ENCODE peak calls at places on chromosomes 4 and X, in eight cellular contexts. F is Panc1, T is OCI-LY7, C is tibial nerve, M is suprapubic skin, G is pancreas, H is thyroid gland, E is neural progenitor cell. X is an unnamed sample.

GRCh38 chr4:11468901-11469300 is 40.2 kb upstream of the HS3ST1 start:
- DNase-seq in C (no peak), E (no peak), H (no peak), G (no peak), F (no peak), T (no peak), M (no peak), X (no peak)

GRCh38 chr4:1567808-1568581 is 116.1 kb downstream of the FAM53A start:
- DNase-seq in C (no peak), H (no peak), F (no peak), T (no peak), M (peak; percentile 57), G (no peak), E (peak; percentile 50), X (no peak)

GRCh38 chr4:53116959-53117358 is 248.9 kb downstream of the SCFD2 start:
- DNase-seq in T (no peak), F (no peak), H (no peak), C (peak; percentile 19), M (no peak), G (no peak), E (no peak), X (no peak)

GRCh38 chr4:48205092-48205491 is 64.5 kb downstream of the TEC start:
- DNase-seq in F (no peak), G (no peak), M (no peak), T (no peak), C (no peak), H (no peak), E (no peak), X (no peak)

GRCh38 chrX:11998944-11999343 is 139.3 kb upstream of the FRMPD4 start:
- DNase-seq in E (no peak), M (no peak), H (no peak), T (no peak), F (no peak), C (no peak), G (no peak), X (no peak)

GRCh38 chr4:146179784-146180405 is 4.4 kb downstream of the LSM6 start:
- DNase-seq in F (no peak), M (no peak), C (no peak), H (no peak), E (no peak), T (no peak), G (no peak), X (no peak)

GRCh38 chr4:80646061-80646460 is 310.5 kb downstream of the CFAP299 start:
- DNase-seq in H (no peak), E (no peak), M (no peak), T (no peak), C (no peak), F (no peak), G (no peak), X (no peak)

GRCh38 chrX:74422576-74423288 is 1.4 kb downstream of the SLC16A2 start:
- DNase-seq in G (peak; percentile 33), T (no peak), C (no peak), E (peak; percentile 78), F (no peak), M (peak; percentile 73), H (peak; percentile 54), X (no peak)

GRCh38 chr4:148415500-148415899 is 26.7 kb downstream of the NR3C2 start:
- DNase-seq in H (no peak), C (no peak), G (no peak), E (peak; percentile 25), F (no peak), M (no peak), T (peak; percentile 12), X (no peak)

GRCh38 chrX:150365051-150365952 is 2.2 kb downstream of the MAMLD1 start:
- DNase-seq in G (peak; percentile 58), E (peak; percentile 85), M (no peak), F (no peak), H (peak; percentile 68), T (no peak), C (peak; percentile 54), X (peak; percentile 53)

GRCh38 chr4:78644744-78645330 is 93.3 kb downstream of the ANXA3 start:
- DNase-seq in T (peak; percentile 65), C (peak; percentile 75), F (peak; percentile 27), E (peak; percentile 52), G (peak; percentile 27), H (peak; percentile 74), M (no peak), X (peak; percentile 3)

GRCh38 chrX:105191878-105192277 is 28.6 kb downstream of the TEX13A start:
- DNase-seq in F (peak; percentile 1), E (peak; percentile 63), M (no peak), T (peak; percentile 3), G (no peak), C (no peak), H (no peak), X (no peak)

GRCh38 chr4:151644625-151645024 is 116.2 kb downstream of the GATB start:
- DNase-seq in F (no peak), G (no peak), E (peak; percentile 83), H (peak; percentile 8), T (peak; percentile 34), M (no peak), C (no peak), X (no peak)

GRCh38 chr4:159201168-159201567 is 98.3 kb downstream of the RAPGEF2 start:
- DNase-seq in G (no peak), F (no peak), H (peak; percentile 9), T (no peak), E (no peak), C (no peak), M (no peak), X (no peak)

GRCh38 chrX:20252392-20253231 is 14.1 kb downstream of the RPS6KA3 start:
- DNase-seq in C (peak; percentile 36), E (peak; percentile 33), M (peak; percentile 59), F (no peak), G (peak; percentile 26), H (peak; percentile 40), T (peak; percentile 52), X (peak; percentile 72)

GRCh38 chrX:48573690-48574269 is 504 bp upstream of the RBM3 start:
- DNase-seq in F (no peak), H (peak; percentile 8), T (no peak), C (peak; percentile 15), E (no peak), M (peak; percentile 71), G (peak; percentile 7), X (no peak)

GRCh38 chr4:121669163-121669550 is 27.6 kb downstream of the ANXA5 start:
- DNase-seq in H (no peak), G (no peak), M (no peak), E (no peak), F (no peak), T (no peak), C (no peak), X (no peak)
- H3K36me3 ChIP-seq in H (peaks cover 44% of the 10 kb centered on the region), G (peaks cover 6% of the 10 kb centered on the region), M (peaks cover 71% of the 10 kb centered on the region), E (no peaks in the 10 kb centered on the region), F (peaks cover 44% of the 10 kb centered on the region), T (peaks cover 5% of the 10 kb centered on the region), C (peaks cover 3% of the 10 kb centered on the region), X (peaks cover 14% of the 10 kb centered on the region)

GRCh38 chrX:130080791-130081367 is 29.4 kb downstream of the ELF4 start:
- DNase-seq in G (no peak), E (no peak), M (no peak), H (no peak), T (no peak), F (no peak), C (no peak), X (no peak)

GRCh38 chrX:130082244-130083106 is 27.8 kb downstream of the ELF4 start:
- DNase-seq in C (no peak), E (no peak), F (no peak), H (no peak), G (no peak), M (peak; percentile 75), T (peak; percentile 67), X (peak; percentile 50)

GRCh38 chrX:130079824-130080406 is 30.4 kb downstream of the ELF4 start:
- DNase-seq in H (peak; percentile 54), E (peak; percentile 76), F (peak; percentile 54), T (peak; percentile 65), M (no peak), C (peak; percentile 56), G (peak; percentile 25), X (peak; percentile 44)

GRCh38 chrX:130083107-130083490 is 27.2 kb downstream of the ELF4 start:
- DNase-seq in T (no peak), F (no peak), G (no peak), H (no peak), M (no peak), C (no peak), E (peak; percentile 14), X (no peak)

DNA sequence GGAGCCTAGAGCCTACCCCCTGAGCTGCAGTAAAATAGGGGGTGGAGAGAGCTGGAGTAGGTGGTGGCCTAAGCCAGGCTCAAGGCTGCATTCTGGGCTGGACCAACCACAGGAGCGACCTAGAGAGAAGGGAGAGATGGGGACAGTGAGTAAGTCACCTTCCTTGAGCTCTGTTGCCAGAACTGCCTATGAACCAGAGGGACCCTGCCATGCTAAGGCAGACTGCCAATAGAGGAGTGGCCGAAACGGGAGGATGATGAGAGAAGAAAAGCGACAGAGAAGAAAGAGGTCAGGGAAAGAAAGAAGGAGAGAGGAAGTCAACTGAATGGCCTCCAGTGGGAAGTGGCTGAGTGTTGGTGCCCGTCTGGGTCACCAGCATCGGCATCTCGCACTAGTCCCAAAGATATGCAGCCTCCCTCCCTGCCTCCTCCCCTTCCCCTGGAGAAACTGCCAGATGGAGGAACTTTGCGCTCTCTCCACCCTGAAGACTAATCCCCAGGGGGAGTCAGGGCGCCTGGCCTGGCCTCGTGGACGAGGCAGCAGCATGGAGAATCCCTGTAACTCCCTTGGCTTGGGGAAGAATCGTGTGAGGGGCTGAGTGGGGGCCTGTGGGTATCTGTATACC is 28.8 kb downstream of the ELF4 start:
- DNase-seq in H (no peak), G (no peak), T (no peak), M (no peak), E (no peak), C (no peak), F (no peak), X (no peak)
- H3K4me1 ChIP-seq in H (peaks cover 11% of the 10 kb centered on the region), G (no peaks in the 10 kb centered on the region), T (peaks cover 53% of the 10 kb centered on the region), M (peaks cover 45% of the 10 kb centered on the region), E (no peaks in the 10 kb centered on the region), C (peaks cover 5% of the 10 kb centered on the region), F (peaks cover 42% of the 10 kb centered on the region), X (peaks cover 36% of the 10 kb centered on the region)

DNA sequence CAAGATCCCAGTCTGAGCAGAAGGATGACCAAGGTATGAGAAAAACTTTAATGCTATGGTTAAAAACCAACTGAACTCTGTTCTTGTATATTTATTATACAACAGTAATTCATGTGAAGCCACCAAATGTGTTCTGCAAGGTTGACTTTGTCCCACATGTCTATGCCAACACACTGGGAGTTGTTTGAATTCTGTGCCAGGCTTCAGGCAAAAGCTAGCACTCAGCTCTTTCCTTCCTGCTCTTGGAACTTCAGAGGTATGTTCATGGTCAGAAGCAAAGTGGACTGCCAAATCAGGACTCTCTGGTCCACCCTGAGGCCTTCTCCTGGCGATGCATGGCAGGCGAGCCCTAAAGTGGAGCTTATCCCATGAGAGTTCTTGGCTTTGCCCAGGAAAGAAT is 205.6 kb upstream of the AR start:
- DNase-seq in G (no peak), C (no peak), E (no peak), F (no peak), T (no peak), M (no peak), H (no peak), X (no peak)
- H3K9me3 ChIP-seq in G (no peaks in the 10 kb centered on the region), C (no peaks in the 10 kb centered on the region), E (peaks cover under 1% of the 10 kb centered on the region), F (no peaks in the 10 kb centered on the region), T (no peaks in the 10 kb centered on the region), M (no peaks in the 10 kb centered on the region), H (no peaks in the 10 kb centered on the region), X (no peaks in the 10 kb centered on the region)

DNA sequence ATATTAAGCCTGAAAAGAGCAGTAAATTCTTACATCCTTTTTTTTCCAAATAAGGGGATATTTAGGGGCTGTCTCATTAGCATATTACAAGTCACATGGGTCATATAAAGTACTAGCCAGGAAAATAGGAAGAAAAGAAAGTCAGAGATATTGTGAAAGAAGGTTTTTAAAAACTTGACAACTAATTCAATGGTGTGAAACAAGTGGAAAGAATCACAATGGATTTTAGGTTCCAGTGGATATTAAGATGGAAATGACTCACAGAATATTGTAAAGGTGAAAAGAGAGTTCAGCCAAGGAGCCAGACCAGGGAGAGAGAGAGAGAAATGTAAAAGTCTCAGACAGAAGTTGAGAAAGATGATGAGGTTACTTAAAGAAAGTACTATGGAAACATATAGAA is 297.2 kb downstream of the IQCM start:
- DNase-seq in M (no peak), E (no peak), T (no peak), H (no peak), F (no peak), C (no peak), G (no peak), X (no peak)
- H3K36me3 ChIP-seq in M (no peaks in the 10 kb centered on the region), E (no peaks in the 10 kb centered on the region), T (no peaks in the 10 kb centered on the region), H (no peaks in the 10 kb centered on the region), F (no peaks in the 10 kb centered on the region), C (no peaks in the 10 kb centered on the region), G (no peaks in the 10 kb centered on the region), X (no peaks in the 10 kb centered on the region)